ENCODE peak calls at places on chromosomes 6 and 20, in four cellular contexts. One of them, this sample, is unnamed. For H3K4me1, the result is how much of the 10 kb centered on the place peaks cover.

GRCh38 chr20:53773792-53774371 is 180.2 kb upstream of the ZNF217 start:
- DNase-seq in PC-9: peak
- DNase-seq in OCI-LY7: no peak
- DNase-seq in lower lobe of right lung: no peak
- DNase-seq in this sample: no peak

GRCh38 chr20:38225900-38226263 is 34.7 kb downstream of the KIAA1755 start:
- DNase-seq in PC-9: peak
- DNase-seq in OCI-LY7: no peak
- DNase-seq in lower lobe of right lung: no peak
- DNase-seq in this sample: no peak

GRCh38 chr20:1422756-1423155 is 29.9 kb upstream of the FKBP1A start:
- DNase-seq in PC-9: peak
- DNase-seq in OCI-LY7: no peak
- DNase-seq in lower lobe of right lung: no peak
- DNase-seq in this sample: no peak

GRCh38 chr6:20640181-20640580 is 105.9 kb downstream of the CDKAL1 start:
- DNase-seq in PC-9: no peak
- DNase-seq in OCI-LY7: no peak
- DNase-seq in lower lobe of right lung: no peak
- DNase-seq in this sample: no peak

GRCh38 chr6:128554302-128554701 is 33.9 kb upstream of the PTPRK start:
- DNase-seq in PC-9: no peak
- DNase-seq in OCI-LY7: no peak
- DNase-seq in lower lobe of right lung: no peak
- DNase-seq in this sample: no peak

GRCh38 chr6:149696904-149697303 is 21.0 kb downstream of the LATS1 start:
- DNase-seq in PC-9: no peak
- DNase-seq in OCI-LY7: no peak
- DNase-seq in lower lobe of right lung: no peak
- DNase-seq in this sample: no peak

GRCh38 chr6:36612101-36612625 is 18.0 kb downstream of the SRSF3 start:
- DNase-seq in PC-9: no peak
- DNase-seq in OCI-LY7: no peak
- DNase-seq in lower lobe of right lung: no peak
- DNase-seq in this sample: no peak

GRCh38 chr6:137829641-137830083 is 37.4 kb upstream of the TNFAIP3 start:
- DNase-seq in PC-9: peak
- DNase-seq in OCI-LY7: no peak
- DNase-seq in lower lobe of right lung: no peak
- DNase-seq in this sample: no peak

GRCh38 chr6:110746680-110747079 is 68.6 kb downstream of the CDK19 start:
- DNase-seq in PC-9: no peak
- DNase-seq in OCI-LY7: no peak
- DNase-seq in lower lobe of right lung: no peak
- DNase-seq in this sample: no peak

GRCh38 chr6:21157186-21157929 is 436.2 kb upstream of the SOX4 start:
- DNase-seq in PC-9: no peak
- DNase-seq in OCI-LY7: no peak
- DNase-seq in lower lobe of right lung: no peak
- DNase-seq in this sample: no peak

GRCh38 chr20:62761058-62761758 is 35.1 kb upstream of the MRGBP start:
- DNase-seq in PC-9: no peak
- DNase-seq in OCI-LY7: no peak
- DNase-seq in lower lobe of right lung: peak
- DNase-seq in this sample: no peak

GRCh38 chr6:129501401-129502051 is 208.5 kb downstream of the ARHGAP18 start:
- DNase-seq in PC-9: peak
- DNase-seq in OCI-LY7: no peak
- DNase-seq in lower lobe of right lung: peak
- DNase-seq in this sample: no peak

GRCh38 chr6:140320081-140320798 is 945.8 kb upstream of the CITED2 start:
- DNase-seq in PC-9: no peak
- DNase-seq in OCI-LY7: no peak
- DNase-seq in lower lobe of right lung: no peak
- DNase-seq in this sample: no peak

GRCh38 chr6:166998256-166999144 is 697 bp upstream of the CEP43 start:
- DNase-seq in PC-9: no peak
- DNase-seq in OCI-LY7: no peak
- DNase-seq in lower lobe of right lung: peak
- DNase-seq in this sample: no peak

GRCh38 chr6:161744211-161745067 is 470.6 kb upstream of the AGPAT4 start:
- DNase-seq in PC-9: no peak
- DNase-seq in OCI-LY7: no peak
- DNase-seq in lower lobe of right lung: no peak
- DNase-seq in this sample: no peak

GRCh38 chr6:165936096-165936495 is 231.6 kb downstream of the TBXT start:
- DNase-seq in PC-9: no peak
- DNase-seq in OCI-LY7: no peak
- DNase-seq in lower lobe of right lung: no peak
- DNase-seq in this sample: no peak

GRCh38 chr6:129207832-129208231 is 324.9 kb downstream of the LAMA2 start:
- DNase-seq in PC-9: peak
- DNase-seq in OCI-LY7: no peak
- DNase-seq in lower lobe of right lung: no peak
- DNase-seq in this sample: no peak

GRCh38 chr6:34284563-34285545 is 36.0 kb upstream of the SMIM29 start:
- DNase-seq in PC-9: no peak
- DNase-seq in OCI-LY7: peak
- DNase-seq in lower lobe of right lung: peak
- DNase-seq in this sample: no peak

GRCh38 chr20:24993337-24994185 is 1.0 kb upstream of the APMAP start:
- DNase-seq in PC-9: peak
- DNase-seq in OCI-LY7: peak
- DNase-seq in lower lobe of right lung: no peak
- DNase-seq in this sample: no peak

GRCh38 chr20:24995741-24996448 is 3.3 kb upstream of the APMAP start:
- DNase-seq in PC-9: no peak
- DNase-seq in OCI-LY7: no peak
- DNase-seq in lower lobe of right lung: no peak
- DNase-seq in this sample: no peak

GRCh38 chr20:24996449-24997195 is 4.1 kb upstream of the APMAP start:
- DNase-seq in PC-9: no peak
- DNase-seq in OCI-LY7: no peak
- DNase-seq in lower lobe of right lung: no peak
- DNase-seq in this sample: peak

GRCh38 chr20:24994186-24994465 is 1.6 kb upstream of the APMAP start:
- DNase-seq in PC-9: no peak
- DNase-seq in OCI-LY7: no peak
- DNase-seq in lower lobe of right lung: no peak
- DNase-seq in this sample: no peak

DNA sequence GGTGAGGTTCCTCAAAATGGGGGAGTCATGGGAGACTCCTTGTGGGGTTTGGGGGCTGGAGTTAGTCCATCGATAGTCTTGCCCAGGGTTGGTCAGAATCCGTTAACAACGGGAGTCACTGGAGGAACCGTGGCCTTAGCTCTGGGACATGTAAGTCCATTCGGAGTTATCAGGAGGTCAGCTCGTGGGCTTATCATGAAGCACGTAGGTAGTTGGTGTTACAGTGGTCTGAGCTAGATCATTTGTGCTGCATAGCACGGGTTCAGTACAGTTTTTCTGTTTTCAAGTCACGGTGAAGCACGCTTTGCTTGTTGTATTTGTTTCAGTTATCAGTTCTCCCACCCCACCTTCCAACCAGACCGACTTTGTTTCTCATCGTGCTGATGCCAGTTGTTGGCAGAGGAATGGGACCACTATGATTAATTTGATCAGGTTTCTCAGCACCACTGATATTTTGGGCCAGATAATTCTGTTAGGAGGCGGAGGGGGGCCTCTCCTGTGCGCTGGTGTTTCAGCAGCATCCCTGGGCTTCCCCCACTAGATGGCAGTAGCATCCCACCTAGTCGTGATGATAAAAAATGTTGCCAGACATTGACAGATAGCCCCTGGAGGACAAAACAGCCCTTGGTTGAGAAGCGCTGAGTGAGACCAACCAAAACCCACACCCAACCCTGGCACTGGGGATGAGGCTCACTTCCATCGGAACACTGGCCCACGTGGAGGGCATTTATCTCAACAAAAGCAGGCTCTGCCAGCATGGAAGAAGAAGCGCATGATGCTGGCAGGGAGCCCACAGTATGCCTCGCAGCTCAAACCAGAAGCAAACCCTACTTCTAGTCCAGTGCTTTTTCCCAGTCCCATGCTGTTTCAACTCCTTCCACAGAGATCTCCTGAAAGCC is 2.2 kb upstream of the APMAP start:
- DNase-seq in PC-9: peak
- DNase-seq in OCI-LY7: peak
- DNase-seq in lower lobe of right lung: peak
- DNase-seq in this sample: peak
- H3K4me1 ChIP-seq in PC-9: half or more
- H3K4me1 ChIP-seq in OCI-LY7: under half
- H3K4me1 ChIP-seq in lower lobe of right lung: under half
- H3K4me1 ChIP-seq in this sample: under half

GRCh38 chr6:43931201-43931600 is 161.2 kb downstream of the VEGFA start:
- DNase-seq in PC-9: no peak
- DNase-seq in OCI-LY7: no peak
- DNase-seq in lower lobe of right lung: no peak
- DNase-seq in this sample: no peak

GRCh38 chr6:43933111-43933885 is 163.3 kb downstream of the VEGFA start:
- DNase-seq in PC-9: no peak
- DNase-seq in OCI-LY7: no peak
- DNase-seq in lower lobe of right lung: peak
- DNase-seq in this sample: no peak

GRCh38 chr6:43934183-43934802 is 164.3 kb downstream of the VEGFA start:
- DNase-seq in PC-9: no peak
- DNase-seq in OCI-LY7: no peak
- DNase-seq in lower lobe of right lung: no peak
- DNase-seq in this sample: no peak

GRCh38 chr6:43930440-43931154 is 160.6 kb downstream of the VEGFA start:
- DNase-seq in PC-9: no peak
- DNase-seq in OCI-LY7: no peak
- DNase-seq in lower lobe of right lung: peak
- DNase-seq in this sample: no peak

DNA sequence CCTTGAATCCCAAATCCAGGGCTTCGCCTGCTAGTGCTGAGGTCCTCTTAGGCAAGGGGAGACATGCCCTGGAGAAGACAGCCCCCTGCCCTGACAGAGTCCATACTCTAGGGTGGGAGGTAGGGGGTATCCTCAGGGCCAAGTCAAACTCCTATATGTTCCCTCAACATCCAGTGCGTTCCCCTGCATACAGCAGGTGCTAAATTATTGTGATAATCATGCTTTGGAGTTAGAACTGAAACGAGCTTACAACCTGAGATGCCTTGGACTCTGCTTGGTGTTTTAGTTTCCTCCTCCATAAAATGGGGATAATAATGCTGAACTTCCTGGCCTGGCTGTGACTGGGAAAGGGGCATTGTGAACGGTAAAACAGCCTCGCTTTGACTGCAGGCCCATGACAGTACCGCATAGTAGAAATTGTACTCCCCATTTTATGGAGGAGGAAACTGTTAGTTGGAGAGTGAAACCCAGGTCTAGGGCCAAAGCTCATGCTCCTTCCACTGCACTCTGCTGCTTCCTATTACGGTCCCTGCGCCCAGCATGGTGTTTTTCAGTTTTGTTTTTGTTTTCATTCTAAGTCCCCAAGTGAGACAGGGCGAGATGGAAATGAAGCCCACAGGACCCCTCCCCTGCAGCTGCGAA is 162.4 kb downstream of the VEGFA start:
- DNase-seq in PC-9: no peak
- DNase-seq in OCI-LY7: no peak
- DNase-seq in lower lobe of right lung: no peak
- DNase-seq in this sample: no peak
- H3K4me1 ChIP-seq in PC-9: under half
- H3K4me1 ChIP-seq in OCI-LY7: under half
- H3K4me1 ChIP-seq in lower lobe of right lung: under half
- H3K4me1 ChIP-seq in this sample: under half

GRCh38 chr6:16683524-16684194 is 77.6 kb downstream of the ATXN1 start:
- DNase-seq in PC-9: peak
- DNase-seq in OCI-LY7: no peak
- DNase-seq in lower lobe of right lung: no peak
- DNase-seq in this sample: no peak
- H3K4me1 ChIP-seq in PC-9: half or more
- H3K4me1 ChIP-seq in OCI-LY7: under half
- H3K4me1 ChIP-seq in lower lobe of right lung: under half
- H3K4me1 ChIP-seq in this sample: half or more

DNA sequence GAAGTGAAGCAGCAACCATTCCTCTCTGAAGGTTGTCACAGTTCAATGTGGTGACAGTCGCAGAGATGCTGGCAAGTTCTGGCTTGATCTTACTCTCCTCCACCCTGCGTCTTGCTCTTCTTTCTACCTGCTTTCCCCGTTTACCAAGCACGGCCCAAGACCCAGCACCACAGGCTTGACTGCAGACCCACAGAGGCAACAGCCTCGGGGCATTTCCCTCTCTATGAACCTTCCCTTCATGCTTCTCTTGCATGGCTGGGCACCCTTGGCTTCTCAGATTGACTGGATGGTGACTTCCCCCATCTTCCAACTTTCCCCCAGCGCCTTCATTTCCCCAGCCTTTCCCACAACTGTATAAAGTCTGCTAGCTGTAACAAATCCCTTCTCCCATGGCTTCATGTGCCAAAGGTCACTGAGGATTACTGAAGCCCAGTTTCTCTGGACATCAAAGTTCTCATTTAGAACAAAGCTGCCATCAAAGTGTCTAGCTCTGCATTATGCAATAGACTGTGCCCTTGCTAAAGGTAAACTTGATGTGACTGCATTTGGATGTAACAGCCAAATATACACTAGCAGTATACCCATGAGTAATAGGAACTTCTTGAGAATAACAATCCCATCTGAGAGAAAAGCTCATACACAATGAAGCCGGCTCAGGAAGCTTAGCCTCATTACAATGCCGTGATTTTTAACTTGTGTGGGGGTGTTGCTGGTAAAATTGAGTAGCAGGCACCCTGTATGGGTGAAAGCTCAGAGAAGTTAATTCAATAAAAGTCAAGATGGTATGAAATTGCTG is 723.1 kb upstream of the FLRT3 start:
- DNase-seq in PC-9: no peak
- DNase-seq in OCI-LY7: no peak
- DNase-seq in lower lobe of right lung: no peak
- DNase-seq in this sample: no peak
- H3K4me1 ChIP-seq in PC-9: under half
- H3K4me1 ChIP-seq in OCI-LY7: under half
- H3K4me1 ChIP-seq in lower lobe of right lung: under half
- H3K4me1 ChIP-seq in this sample: under half

GRCh38 chr20:49273696-49274277 is 4.1 kb downstream of the ZNFX1 start:
- DNase-seq in PC-9: no peak
- DNase-seq in OCI-LY7: no peak
- DNase-seq in lower lobe of right lung: no peak
- DNase-seq in this sample: no peak
- H3K4me1 ChIP-seq in PC-9: under half
- H3K4me1 ChIP-seq in OCI-LY7: under half
- H3K4me1 ChIP-seq in lower lobe of right lung: half or more
- H3K4me1 ChIP-seq in this sample: half or more

DNA sequence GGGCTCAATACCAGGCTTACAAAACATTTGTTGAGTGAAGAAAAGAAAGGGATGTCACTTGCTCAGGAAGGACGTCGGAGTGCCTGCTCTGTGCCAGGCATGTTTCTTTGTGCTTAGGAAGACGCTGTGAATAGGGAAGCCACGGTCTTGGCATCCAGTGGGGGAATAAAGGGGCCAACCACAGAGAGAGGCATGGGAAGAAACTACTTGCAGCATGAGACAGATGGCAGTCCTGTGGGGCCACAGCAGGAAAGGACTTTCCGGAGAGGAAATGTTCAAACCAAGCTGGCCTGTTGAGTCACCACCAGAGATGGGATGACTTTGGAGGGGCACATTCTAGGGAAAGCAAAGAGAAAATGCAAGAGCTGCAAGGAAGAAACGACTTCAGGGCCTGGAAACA is 173.2 kb downstream of the CDH26 start:
- DNase-seq in PC-9: no peak
- DNase-seq in OCI-LY7: no peak
- DNase-seq in lower lobe of right lung: no peak
- DNase-seq in this sample: no peak
- H3K4me1 ChIP-seq in PC-9: under half
- H3K4me1 ChIP-seq in OCI-LY7: under half
- H3K4me1 ChIP-seq in lower lobe of right lung: under half
- H3K4me1 ChIP-seq in this sample: under half

This sample was measured in vagina.